ENCODE peak calls at places on chromosome 12, in six cellular contexts. N, E, H, F, G and Q are unnamed samples.

GRCh38 chr12:126762150-126762549 is 1504.8 kb upstream of the TMEM132C start:
- DNase-seq in N (no peak), E (no peak), H (no peak), F (no peak), G (no peak), Q (no peak)

GRCh38 chr12:89695100-89695499 is 13.5 kb downstream of the ATP2B1 start:
- DNase-seq in N (peak), E (no peak), H (peak), F (peak), G (no peak), Q (peak)

GRCh38 chr12:131910302-131911110 is 16.1 kb downstream of the ULK1 start:
- DNase-seq in N (no peak), E (no peak), H (no peak), F (no peak), G (no peak), Q (no peak)

GRCh38 chr12:124487065-124487833 is 80.2 kb downstream of the NCOR2 start:
- DNase-seq in N (no peak), E (no peak), H (no peak), F (peak), G (no peak), Q (no peak)

GRCh38 chr12:6507102-6507998 is 13.4 kb downstream of the NCAPD2 start:
- DNase-seq in N (peak), E (no peak), H (no peak), F (peak), G (no peak), Q (no peak)

GRCh38 chr12:121800694-121801600 is 2.9 kb upstream of the SETD1B start:
- DNase-seq in N (peak), E (no peak), H (peak), F (peak), G (peak), Q (peak)

GRCh38 chr12:29216797-29217583 is 67.9 kb downstream of the FAR2 start:
- DNase-seq in N (no peak), E (no peak), H (no peak), F (peak), G (no peak), Q (peak)

GRCh38 chr12:102454808-102455760 is 25.3 kb downstream of the IGF1 start:
- DNase-seq in N (peak), E (no peak), H (no peak), F (peak), G (no peak), Q (peak)

GRCh38 chr12:132888852-132889251 is 1.4 kb upstream of the CHFR start:
- DNase-seq in N (no peak), E (no peak), H (no peak), F (no peak), G (no peak), Q (no peak)

GRCh38 chr12:113930249-113930648 is 35.9 kb downstream of the RBM19 start:
- DNase-seq in N (no peak), E (no peak), H (no peak), F (no peak), G (no peak), Q (no peak)

GRCh38 chr12:85872497-85873091 is 1.5 kb upstream of the NTS start:
- DNase-seq in N (peak), E (no peak), H (peak), F (peak), G (peak), Q (peak)